ENCODE peak calls at places on chromosomes 4 and X, in nine cellular contexts. One of them, this sample, is unnamed.

GRCh38 chr4:142473218-142473959 is 372.7 kb downstream of the INPP4B start:
- DNase-seq in IMR-90: no peak
- DNase-seq in dorsolateral prefrontal cortex: no peak
- DNase-seq in ovary: peak; percentile 37
- DNase-seq in testis: no peak
- DNase-seq in foreskin fibroblast: no peak
- DNase-seq in choroid plexus epithelial cell: no peak
- DNase-seq in fibroblast of lung: no peak
- DNase-seq in heart left ventricle: no peak
- DNase-seq in this sample: no peak

GRCh38 chr4:17854076-17854475 is 43.3 kb downstream of the NCAPG start:
- DNase-seq in heart left ventricle: no peak
- DNase-seq in choroid plexus epithelial cell: peak; percentile 6
- DNase-seq in dorsolateral prefrontal cortex: no peak
- DNase-seq in testis: no peak
- DNase-seq in ovary: no peak
- DNase-seq in foreskin fibroblast: no peak
- DNase-seq in fibroblast of lung: peak; percentile 14
- DNase-seq in IMR-90: no peak
- DNase-seq in this sample: no peak

GRCh38 chr4:144709159-144709558 is 63.2 kb downstream of the HHIP start:
- DNase-seq in ovary: no peak
- DNase-seq in foreskin fibroblast: peak; percentile 69
- DNase-seq in heart left ventricle: no peak
- DNase-seq in fibroblast of lung: peak; percentile 98
- DNase-seq in dorsolateral prefrontal cortex: no peak
- DNase-seq in IMR-90: peak; percentile 89
- DNase-seq in testis: no peak
- DNase-seq in choroid plexus epithelial cell: peak; percentile 70
- DNase-seq in this sample: peak; percentile 47

GRCh38 chr4:152010680-152011079 is 249.9 kb upstream of the GATB start:
- DNase-seq in choroid plexus epithelial cell: no peak
- DNase-seq in heart left ventricle: no peak
- DNase-seq in ovary: no peak
- DNase-seq in dorsolateral prefrontal cortex: no peak
- DNase-seq in foreskin fibroblast: no peak
- DNase-seq in IMR-90: no peak
- DNase-seq in testis: no peak
- DNase-seq in fibroblast of lung: no peak
- DNase-seq in this sample: no peak

GRCh38 chrX:106862972-106863688 is 40.0 kb downstream of the RIPPLY1 start:
- DNase-seq in foreskin fibroblast: peak; percentile 6
- DNase-seq in heart left ventricle: no peak
- DNase-seq in fibroblast of lung: no peak
- DNase-seq in choroid plexus epithelial cell: peak; percentile 23
- DNase-seq in IMR-90: peak; percentile 2
- DNase-seq in dorsolateral prefrontal cortex: no peak
- DNase-seq in testis: peak; percentile 12
- DNase-seq in ovary: no peak
- DNase-seq in this sample: no peak

GRCh38 chr4:113292371-113293042 is 243.1 kb downstream of the ANK2 start:
- DNase-seq in foreskin fibroblast: peak; percentile 85
- DNase-seq in ovary: peak; percentile 69
- DNase-seq in choroid plexus epithelial cell: peak; percentile 61
- DNase-seq in dorsolateral prefrontal cortex: peak; percentile 57
- DNase-seq in testis: peak; percentile 67
- DNase-seq in fibroblast of lung: peak; percentile 30
- DNase-seq in IMR-90: peak; percentile 71
- DNase-seq in heart left ventricle: peak; percentile 63
- DNase-seq in this sample: peak; percentile 77

GRCh38 chrX:40095588-40096394 is 2.0 kb downstream of the BCOR start:
- DNase-seq in foreskin fibroblast: peak; percentile 67
- DNase-seq in fibroblast of lung: no peak
- DNase-seq in choroid plexus epithelial cell: peak; percentile 41
- DNase-seq in dorsolateral prefrontal cortex: no peak
- DNase-seq in ovary: no peak
- DNase-seq in heart left ventricle: peak; percentile 62
- DNase-seq in IMR-90: no peak
- DNase-seq in testis: no peak
- DNase-seq in this sample: no peak

GRCh38 chr4:175542787-175543186 is 269.3 kb downstream of the GPM6A start:
- DNase-seq in IMR-90: no peak
- DNase-seq in dorsolateral prefrontal cortex: no peak
- DNase-seq in ovary: no peak
- DNase-seq in fibroblast of lung: no peak
- DNase-seq in choroid plexus epithelial cell: peak; percentile 58
- DNase-seq in testis: no peak
- DNase-seq in foreskin fibroblast: peak; percentile 3
- DNase-seq in heart left ventricle: no peak
- DNase-seq in this sample: no peak

GRCh38 chr4:174157106-174157607 is 126.3 kb downstream of the FBXO8 start:
- DNase-seq in fibroblast of lung: no peak
- DNase-seq in testis: no peak
- DNase-seq in heart left ventricle: no peak
- DNase-seq in IMR-90: no peak
- DNase-seq in ovary: no peak
- DNase-seq in choroid plexus epithelial cell: peak; percentile 65
- DNase-seq in foreskin fibroblast: peak; percentile 59
- DNase-seq in dorsolateral prefrontal cortex: no peak
- DNase-seq in this sample: no peak

GRCh38 chr4:79255793-79256192 is 70.1 kb downstream of the NAA11 start:
- DNase-seq in ovary: no peak
- DNase-seq in IMR-90: no peak
- DNase-seq in foreskin fibroblast: no peak
- DNase-seq in fibroblast of lung: no peak
- DNase-seq in dorsolateral prefrontal cortex: no peak
- DNase-seq in heart left ventricle: no peak
- DNase-seq in choroid plexus epithelial cell: no peak
- DNase-seq in testis: peak; percentile 33
- DNase-seq in this sample: no peak

GRCh38 chrX:84188320-84188834 is 378 bp upstream of the RPS6KA6 start:
- DNase-seq in ovary: peak; percentile 73
- DNase-seq in choroid plexus epithelial cell: peak; percentile 60
- DNase-seq in heart left ventricle: peak; percentile 58
- DNase-seq in fibroblast of lung: peak; percentile 60
- DNase-seq in IMR-90: peak; percentile 64
- DNase-seq in foreskin fibroblast: peak; percentile 77
- DNase-seq in dorsolateral prefrontal cortex: peak; percentile 71
- DNase-seq in testis: peak; percentile 80
- DNase-seq in this sample: peak; percentile 53

GRCh38 chrX:33126469-33126868 is 84.9 kb downstream of the DMD start:
- DNase-seq in testis: no peak
- DNase-seq in ovary: no peak
- DNase-seq in IMR-90: no peak
- DNase-seq in choroid plexus epithelial cell: no peak
- DNase-seq in heart left ventricle: no peak
- DNase-seq in fibroblast of lung: no peak
- DNase-seq in foreskin fibroblast: no peak
- DNase-seq in dorsolateral prefrontal cortex: no peak
- DNase-seq in this sample: no peak

GRCh38 chrX:129606918-129607317 is 47.8 kb downstream of the APLN start:
- DNase-seq in dorsolateral prefrontal cortex: no peak
- DNase-seq in ovary: peak; percentile 61
- DNase-seq in choroid plexus epithelial cell: peak; percentile 63
- DNase-seq in IMR-90: peak; percentile 36
- DNase-seq in heart left ventricle: no peak
- DNase-seq in foreskin fibroblast: peak; percentile 67
- DNase-seq in fibroblast of lung: peak; percentile 16
- DNase-seq in testis: peak; percentile 74
- DNase-seq in this sample: peak; percentile 36

GRCh38 chrX:150258463-150259430 is 104.4 kb upstream of the MAMLD1 start:
- DNase-seq in testis: no peak
- DNase-seq in fibroblast of lung: peak; percentile 57
- DNase-seq in IMR-90: peak; percentile 42
- DNase-seq in foreskin fibroblast: peak; percentile 39
- DNase-seq in dorsolateral prefrontal cortex: no peak
- DNase-seq in ovary: no peak
- DNase-seq in heart left ventricle: no peak
- DNase-seq in choroid plexus epithelial cell: peak; percentile 9
- DNase-seq in this sample: peak; percentile 27

GRCh38 chrX:31506360-31506759 is 434.5 kb upstream of the FTHL17 start:
- DNase-seq in testis: no peak
- DNase-seq in fibroblast of lung: no peak
- DNase-seq in ovary: no peak
- DNase-seq in IMR-90: no peak
- DNase-seq in heart left ventricle: no peak
- DNase-seq in choroid plexus epithelial cell: no peak
- DNase-seq in foreskin fibroblast: no peak
- DNase-seq in dorsolateral prefrontal cortex: no peak
- DNase-seq in this sample: no peak

GRCh38 chr4:166274136-166274761 is 401.2 kb downstream of the TLL1 start:
- DNase-seq in ovary: no peak
- DNase-seq in foreskin fibroblast: no peak
- DNase-seq in choroid plexus epithelial cell: no peak
- DNase-seq in dorsolateral prefrontal cortex: no peak
- DNase-seq in testis: no peak
- DNase-seq in fibroblast of lung: peak; percentile 39
- DNase-seq in IMR-90: no peak
- DNase-seq in heart left ventricle: peak; percentile 25
- DNase-seq in this sample: no peak

GRCh38 chr4:73378887-73379286 is 25.2 kb upstream of the ALB start:
- DNase-seq in fibroblast of lung: no peak
- DNase-seq in dorsolateral prefrontal cortex: no peak
- DNase-seq in testis: no peak
- DNase-seq in choroid plexus epithelial cell: no peak
- DNase-seq in heart left ventricle: no peak
- DNase-seq in IMR-90: no peak
- DNase-seq in foreskin fibroblast: no peak
- DNase-seq in ovary: no peak
- DNase-seq in this sample: no peak

GRCh38 chr4:55612341-55612740 is 20.3 kb upstream of the PDCL2 start:
- DNase-seq in ovary: no peak
- DNase-seq in foreskin fibroblast: no peak
- DNase-seq in testis: no peak
- DNase-seq in IMR-90: no peak
- DNase-seq in choroid plexus epithelial cell: no peak
- DNase-seq in fibroblast of lung: no peak
- DNase-seq in dorsolateral prefrontal cortex: no peak
- DNase-seq in heart left ventricle: no peak
- DNase-seq in this sample: no peak

GRCh38 chr4:142556613-142557012 is 289.5 kb downstream of the INPP4B start:
- DNase-seq in IMR-90: no peak
- DNase-seq in dorsolateral prefrontal cortex: no peak
- DNase-seq in testis: no peak
- DNase-seq in heart left ventricle: no peak
- DNase-seq in choroid plexus epithelial cell: no peak
- DNase-seq in foreskin fibroblast: no peak
- DNase-seq in fibroblast of lung: no peak
- DNase-seq in ovary: no peak
- DNase-seq in this sample: no peak

GRCh38 chrX:48918644-48919340 is at the start of gene PIM2:
- DNase-seq in fibroblast of lung: peak; percentile 88
- DNase-seq in foreskin fibroblast: peak; percentile 92
- DNase-seq in dorsolateral prefrontal cortex: peak; percentile 89
- DNase-seq in ovary: peak; percentile 91
- DNase-seq in IMR-90: peak; percentile 82
- DNase-seq in heart left ventricle: peak; percentile 92
- DNase-seq in choroid plexus epithelial cell: peak; percentile 90
- DNase-seq in testis: peak; percentile 93
- DNase-seq in this sample: peak; percentile 56

GRCh38 chrX:7574325-7574724 is 268.6 kb upstream of the VCX start:
- DNase-seq in IMR-90: no peak
- DNase-seq in fibroblast of lung: no peak
- DNase-seq in testis: peak; percentile 13
- DNase-seq in heart left ventricle: no peak
- DNase-seq in foreskin fibroblast: peak; percentile 33
- DNase-seq in ovary: no peak
- DNase-seq in choroid plexus epithelial cell: peak; percentile 0
- DNase-seq in dorsolateral prefrontal cortex: no peak
- DNase-seq in this sample: no peak

GRCh38 chrX:7568130-7568529 is 274.8 kb upstream of the VCX start:
- DNase-seq in testis: no peak
- DNase-seq in choroid plexus epithelial cell: no peak
- DNase-seq in fibroblast of lung: no peak
- DNase-seq in heart left ventricle: no peak
- DNase-seq in dorsolateral prefrontal cortex: no peak
- DNase-seq in IMR-90: no peak
- DNase-seq in ovary: no peak
- DNase-seq in foreskin fibroblast: no peak
- DNase-seq in this sample: no peak

GRCh38 chrX:7570432-7571009 is 272.4 kb upstream of the VCX start:
- DNase-seq in ovary: no peak
- DNase-seq in fibroblast of lung: no peak
- DNase-seq in heart left ventricle: no peak
- DNase-seq in foreskin fibroblast: no peak
- DNase-seq in IMR-90: no peak
- DNase-seq in choroid plexus epithelial cell: no peak
- DNase-seq in dorsolateral prefrontal cortex: no peak
- DNase-seq in testis: no peak
- DNase-seq in this sample: no peak

GRCh38 chrX:7568597-7568996 is 274.4 kb upstream of the VCX start:
- DNase-seq in choroid plexus epithelial cell: no peak
- DNase-seq in testis: no peak
- DNase-seq in fibroblast of lung: no peak
- DNase-seq in heart left ventricle: no peak
- DNase-seq in IMR-90: no peak
- DNase-seq in dorsolateral prefrontal cortex: no peak
- DNase-seq in foreskin fibroblast: no peak
- DNase-seq in ovary: no peak
- DNase-seq in this sample: no peak
- H3K4me3 ChIP-seq in choroid plexus epithelial cell: no peak overlapping the region
- H3K4me3 ChIP-seq in testis: no peak overlapping the region
- H3K4me3 ChIP-seq in fibroblast of lung: no peak overlapping the region
- H3K4me3 ChIP-seq in heart left ventricle: no peak overlapping the region
- H3K4me3 ChIP-seq in IMR-90: no peak overlapping the region
- H3K4me3 ChIP-seq in dorsolateral prefrontal cortex: no peak overlapping the region
- H3K4me3 ChIP-seq in foreskin fibroblast: no peak overlapping the region
- H3K4me3 ChIP-seq in ovary: no peak overlapping the region
- H3K4me3 ChIP-seq in this sample: no peak overlapping the region

GRCh38 chr4:4524364-4524763 is 17.5 kb downstream of the STX18 start:
- DNase-seq in foreskin fibroblast: no peak
- DNase-seq in testis: no peak
- DNase-seq in choroid plexus epithelial cell: peak; percentile 63
- DNase-seq in ovary: no peak
- DNase-seq in heart left ventricle: no peak
- DNase-seq in fibroblast of lung: no peak
- DNase-seq in IMR-90: peak; percentile 11
- DNase-seq in dorsolateral prefrontal cortex: no peak
- DNase-seq in this sample: no peak
- TF ChIP-seq CTCF in foreskin fibroblast: no peak
- TF ChIP-seq CTCF in testis: no peak
- TF ChIP-seq CTCF in choroid plexus epithelial cell: peak; percentile 54
- TF ChIP-seq CTCF in ovary: no peak
- TF ChIP-seq CTCF in heart left ventricle: no peak
- TF ChIP-seq CTCF in fibroblast of lung: peak; percentile 20
- TF ChIP-seq CTCF in IMR-90: no peak
- TF ChIP-seq CTCF in dorsolateral prefrontal cortex: no peak
- TF ChIP-seq CTCF in this sample: no peak

GRCh38 chr4:84483738-84484137 is 15.4 kb downstream of the NKX6-1 start:
- DNase-seq in heart left ventricle: no peak
- DNase-seq in testis: peak; percentile 29
- DNase-seq in ovary: no peak
- DNase-seq in IMR-90: no peak
- DNase-seq in choroid plexus epithelial cell: no peak
- DNase-seq in foreskin fibroblast: no peak
- DNase-seq in fibroblast of lung: no peak
- DNase-seq in dorsolateral prefrontal cortex: no peak
- DNase-seq in this sample: no peak
- H3K4me3 ChIP-seq in heart left ventricle: no peak overlapping the region
- H3K4me3 ChIP-seq in testis: peak overlapping the region; percentile 44
- H3K4me3 ChIP-seq in ovary: no peak overlapping the region
- H3K4me3 ChIP-seq in IMR-90: no peak overlapping the region
- H3K4me3 ChIP-seq in choroid plexus epithelial cell: no peak overlapping the region
- H3K4me3 ChIP-seq in foreskin fibroblast: no peak overlapping the region
- H3K4me3 ChIP-seq in fibroblast of lung: no peak overlapping the region
- H3K4me3 ChIP-seq in dorsolateral prefrontal cortex: no peak overlapping the region
- H3K4me3 ChIP-seq in this sample: no peak overlapping the region

GRCh38 chrX:134423606-134424005 is 36.4 kb upstream of the HPRT1 start:
- DNase-seq in choroid plexus epithelial cell: peak; percentile 55
- DNase-seq in ovary: no peak
- DNase-seq in IMR-90: peak; percentile 47
- DNase-seq in testis: no peak
- DNase-seq in dorsolateral prefrontal cortex: no peak
- DNase-seq in foreskin fibroblast: peak; percentile 49
- DNase-seq in heart left ventricle: no peak
- DNase-seq in fibroblast of lung: peak; percentile 15
- DNase-seq in this sample: peak; percentile 31
- TF ChIP-seq CTCF in choroid plexus epithelial cell: peak; percentile 45
- TF ChIP-seq CTCF in ovary: no peak
- TF ChIP-seq CTCF in IMR-90: peak; percentile 50
- TF ChIP-seq CTCF in testis: peak; percentile 21
- TF ChIP-seq CTCF in dorsolateral prefrontal cortex: peak; percentile 26
- TF ChIP-seq CTCF in foreskin fibroblast: peak; percentile 25
- TF ChIP-seq CTCF in heart left ventricle: peak; percentile 17
- TF ChIP-seq CTCF in fibroblast of lung: peak; percentile 36
- TF ChIP-seq CTCF in this sample: peak; percentile 51

This sample was measured in AG10803.